ENCODE peak calls at places on chromosome 6, in four cellular contexts. N is endodermal cell, F is HepG2, X is hepatocyte. S is an unnamed sample.

GRCh38 chr6:5684320-5684719 is 322.4 kb downstream of the NRN1 start:
- DNase-seq in N (no peak), F (no peak), X (no peak), S (no peak)

GRCh38 chr6:69816569-69816968 is 19.8 kb upstream of the LMBRD1 start:
- DNase-seq in N (no peak), F (no peak), X (no peak), S (no peak)

GRCh38 chr6:105757512-105758200 is 328.5 kb upstream of the PRDM1 start:
- DNase-seq in N (no peak), F (peak; percentile 13), X (no peak), S (no peak)

GRCh38 chr6:149080511-149080910 is 237.0 kb upstream of the TAB2 start:
- DNase-seq in N (no peak), F (no peak), X (no peak), S (no peak)

GRCh38 chr6:126444874-126445273 is 105.0 kb downstream of the CENPW start:
- DNase-seq in N (no peak), F (no peak), X (no peak), S (no peak)

GRCh38 chr6:16759181-16759645 is 2.0 kb downstream of the ATXN1 start:
- DNase-seq in N (no peak), F (no peak), X (peak; percentile 13), S (no peak)

GRCh38 chr6:48111143-48111506 is at the start of gene PTCHD4:
- DNase-seq in N (peak; percentile 81), F (peak; percentile 86), X (no peak), S (peak; percentile 20)

GRCh38 chr6:129497591-129498555 is 212.1 kb downstream of the ARHGAP18 start:
- DNase-seq in N (no peak), F (no peak), X (no peak), S (no peak)

GRCh38 chr6:45500924-45501816 is 123.4 kb upstream of the SUPT3H start:
- DNase-seq in N (peak; percentile 82), F (peak; percentile 71), X (peak; percentile 7), S (no peak)

GRCh38 chr6:65819152-65819551 is 112.1 kb upstream of the EYS start:
- DNase-seq in N (no peak), F (no peak), X (no peak), S (no peak)

GRCh38 chr6:16982827-16983226 is 119.0 kb upstream of the STMND1 start:
- DNase-seq in N (no peak), F (no peak), X (no peak), S (no peak)

GRCh38 chr6:161508341-161508740 is 234.5 kb upstream of the AGPAT4 start:
- DNase-seq in N (no peak), F (no peak), X (no peak), S (no peak)

GRCh38 chr6:15977050-15977449 is 151.8 kb upstream of the MYLIP start:
- DNase-seq in N (no peak), F (peak; percentile 33), X (peak; percentile 30), S (no peak)

GRCh38 chr6:24882295-24882694 is 53.5 kb downstream of the RIPOR2 start:
- DNase-seq in N (no peak), F (no peak), X (no peak), S (no peak)

GRCh38 chr6:124487778-124488431 is 474.3 kb upstream of the RNF217 start:
- DNase-seq in N (no peak), F (no peak), X (no peak), S (no peak)

GRCh38 chr6:41560440-41561192 is 14.4 kb downstream of the FOXP4 start:
- DNase-seq in N (peak; percentile 88), F (no peak), X (no peak), S (peak; percentile 73)

GRCh38 chr6:16305246-16305725 is 66.9 kb downstream of the GMPR start:
- DNase-seq in N (no peak), F (peak; percentile 88), X (no peak), S (no peak)

GRCh38 chr6:165146456-165146855 is 162.9 kb downstream of the C6orf118 start:
- DNase-seq in N (peak; percentile 54), F (no peak), X (no peak), S (no peak)

GRCh38 chr6:2768125-2768524 is 2.9 kb downstream of the WRNIP1 start:
- DNase-seq in N (no peak), F (no peak), X (no peak), S (no peak)

GRCh38 chr6:81950877-81951276 is 198.4 kb upstream of the TENT5A start:
- DNase-seq in N (no peak), F (no peak), X (no peak), S (no peak)

GRCh38 chr6:69276204-69276603 is 520.6 kb downstream of the LMBRD1 start:
- DNase-seq in N (no peak), F (no peak), X (no peak), S (no peak)

GRCh38 chr6:28291573-28291972 is 10.2 kb downstream of the PGBD1 start:
- DNase-seq in N (no peak), F (no peak), X (no peak), S (no peak)

GRCh38 chr6:137819740-137820139 is 47.3 kb upstream of the TNFAIP3 start:
- DNase-seq in N (no peak), F (no peak), X (no peak), S (no peak)

GRCh38 chr6:140319209-140319608 is 944.8 kb upstream of the CITED2 start:
- DNase-seq in N (no peak), F (peak; percentile 11), X (peak; percentile 17), S (no peak)

GRCh38 chr6:81171991-81172740 is 580.3 kb downstream of the TENT5A start:
- DNase-seq in N (no peak), F (no peak), X (no peak), S (peak; percentile 23)

GRCh38 chr6:147053311-147053921 is 150.8 kb upstream of the STXBP5 start:
- DNase-seq in N (peak; percentile 71), F (no peak), X (no peak), S (no peak)

GRCh38 chr6:166534658-166535406 is 51.6 kb downstream of the RAMACL start:
- DNase-seq in N (no peak), F (no peak), X (no peak), S (no peak)

GRCh38 chr6:138088307-138088744 is 18.9 kb downstream of the PERP start:
- DNase-seq in N (no peak), F (peak; percentile 42), X (peak; percentile 69), S (no peak)

GRCh38 chr6:111692327-111693164 is 86.9 kb upstream of the TRAF3IP2 start:
- DNase-seq in N (peak; percentile 38), F (peak; percentile 69), X (peak; percentile 56), S (no peak)

GRCh38 chr6:70423189-70424133 is 10.2 kb downstream of the FAM135A start:
- DNase-seq in N (no peak), F (peak; percentile 11), X (no peak), S (no peak)

GRCh38 chr6:4637691-4638433 is 138.3 kb upstream of the CDYL start:
- DNase-seq in N (no peak), F (no peak), X (peak; percentile 39), S (no peak)

GRCh38 chr6:48486876-48487275 is 375.9 kb upstream of the PTCHD4 start:
- DNase-seq in N (no peak), F (no peak), X (no peak), S (no peak)

GRCh38 chr6:170129691-170130171 is 161.1 kb downstream of the DLL1 start:
- DNase-seq in N (peak; percentile 36), F (no peak), X (peak; percentile 71), S (peak; percentile 83)

GRCh38 chr6:36904851-36905393 is 19.2 kb downstream of the C6orf89 start:
- DNase-seq in N (no peak), F (no peak), X (no peak), S (no peak)

GRCh38 chr6:36908758-36909157 is 23.0 kb downstream of the C6orf89 start:
- DNase-seq in N (no peak), F (no peak), X (no peak), S (no peak)

GRCh38 chr6:36907781-36908180 is 22.0 kb downstream of the C6orf89 start:
- DNase-seq in N (no peak), F (no peak), X (peak; percentile 47), S (peak; percentile 66)

GRCh38 chr6:36904096-36904495 is 18.3 kb downstream of the C6orf89 start:
- DNase-seq in N (no peak), F (no peak), X (no peak), S (no peak)

DNA sequence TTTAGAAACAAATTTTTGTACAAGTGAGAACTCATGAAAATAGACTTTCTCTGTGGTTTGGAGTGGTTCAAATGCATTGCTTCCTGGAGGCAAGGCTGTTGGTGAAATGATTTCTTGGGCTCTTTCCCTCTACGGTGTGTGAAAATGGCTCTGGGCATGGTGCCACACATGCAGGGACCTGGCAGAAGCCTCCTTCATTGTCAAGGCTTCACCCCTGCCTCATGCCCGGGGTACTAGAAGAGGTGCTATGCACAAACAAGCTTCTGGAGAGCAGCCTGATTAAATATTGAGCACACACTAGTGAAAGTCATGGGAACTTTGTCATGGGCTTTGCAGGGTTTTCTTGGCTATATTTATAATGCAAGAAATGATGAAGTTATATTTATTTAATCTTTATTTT is 20.8 kb downstream of the C6orf89 start:
- DNase-seq in N (no peak), F (no peak), X (no peak), S (peak; percentile 78)
- H3K27ac ChIP-seq in N (no peak overlapping the region), F (no peak overlapping the region), X (peak overlapping the region; percentile 81), S (peak overlapping the region; percentile 81)

GRCh38 chr6:113649276-113649675 is 207.9 kb upstream of the MARCKS start:
- DNase-seq in N (no peak), F (no peak), X (no peak), S (no peak)
- H3K4me3 ChIP-seq in N (no peak overlapping the region), F (no peak overlapping the region), X (no peak overlapping the region), S (no peak overlapping the region)

GRCh38 chr6:143335865-143336264 is 114.6 kb downstream of the ADAT2 start:
- DNase-seq in N (no peak), F (no peak), X (no peak), S (no peak)

GRCh38 chr6:143336446-143337152 is 113.9 kb downstream of the ADAT2 start:
- DNase-seq in N (no peak), F (no peak), X (no peak), S (no peak)

GRCh38 chr6:143337201-143337949 is 113.1 kb downstream of the ADAT2 start:
- DNase-seq in N (peak; percentile 97), F (peak; percentile 16), X (peak; percentile 38), S (peak; percentile 22)

GRCh38 chr6:143333749-143334520 is 116.6 kb downstream of the ADAT2 start:
- DNase-seq in N (no peak), F (no peak), X (no peak), S (no peak)

GRCh38 chr6:143339223-143339622 is 111.3 kb downstream of the ADAT2 start:
- DNase-seq in N (no peak), F (no peak), X (no peak), S (no peak)
- H3K27ac ChIP-seq in N (no peak overlapping the region), F (no peak overlapping the region), X (no peak overlapping the region), S (no peak overlapping the region)

DNA sequence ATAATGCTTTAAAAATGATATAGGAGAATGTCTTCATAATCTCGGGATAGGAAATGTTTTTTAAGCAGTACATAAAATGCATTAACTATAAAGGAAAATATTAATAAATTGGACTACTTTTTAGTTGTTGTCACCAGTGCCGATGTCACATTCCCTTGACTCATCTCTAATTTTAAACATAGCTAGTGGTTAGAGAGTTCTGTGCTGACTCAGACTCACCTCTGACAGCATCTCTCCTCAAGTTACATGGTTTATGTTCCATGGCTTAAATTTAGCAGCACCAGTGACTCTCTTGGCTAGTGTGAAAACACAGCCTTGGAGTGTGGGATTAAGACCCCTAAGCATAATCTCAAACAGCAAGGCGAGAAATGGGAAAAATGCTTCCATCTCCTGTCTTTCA is 311.8 kb upstream of the MMS22L start:
- DNase-seq in N (no peak), F (no peak), X (no peak), S (no peak)
- H3K4me3 ChIP-seq in N (no peak overlapping the region), F (no peak overlapping the region), X (no peak overlapping the region), S (no peak overlapping the region)

GRCh38 chr6:152292595-152292994 is 344.6 kb downstream of the SYNE1 start:
- DNase-seq in N (no peak), F (no peak), X (no peak), S (no peak)
- H3K27ac ChIP-seq in N (no peak overlapping the region), F (no peak overlapping the region), X (no peak overlapping the region), S (peak overlapping the region; percentile 76)

S was measured in left ventricle myocardium inferior.